ENCODE peak calls at places on chromosomes 13 and 19, in nine cellular contexts. X is fibroblast of mammary gland; A is GM04503; I is epithelial cell of esophagus; Q is effector CD4-positive, alpha-beta T cell; L is stimulated activated CD4-positive, alpha-beta T cell treated with anti-CD3 and anti-CD28 coated beads, Interleukin-4, amount 100 ng/mL, for 4 hours; P is GM12892; K is ureter; D is tibial nerve. N is an unnamed sample.

GRCh38 chr13:99122171-99122570 is 78.5 kb upstream of the UBAC2 start:
- DNase-seq in X (no peak), A (no peak), I (no peak), Q (no peak), L (no peak), P (no peak), K (no peak), D (no peak), N (no peak)

GRCh38 chr19:49447485-49448431 is 3.9 kb downstream of the PIH1D1 start:
- DNase-seq in X (peak), A (no peak), I (peak), Q (no peak), L (no peak), P (no peak), K (no peak), D (no peak), N (no peak)

GRCh38 chr19:10510301-10510802 is 6.9 kb downstream of the S1PR5 start:
- DNase-seq in X (no peak), A (no peak), I (peak), Q (peak), L (peak), P (peak), K (no peak), D (no peak), N (no peak)

GRCh38 chr19:7440188-7440975 is 48.5 kb downstream of the PEX11G start:
- DNase-seq in X (no peak), A (no peak), I (no peak), Q (no peak), L (no peak), P (no peak), K (no peak), D (no peak), N (no peak)

GRCh38 chr13:114049026-114049425 is 75.2 kb upstream of the C13orf46 start:
- DNase-seq in X (no peak), A (no peak), I (no peak), Q (no peak), L (peak), P (peak), K (no peak), D (no peak), N (no peak)

GRCh38 chr13:76667551-76667950 is 218.7 kb downstream of the KCTD12 start:
- DNase-seq in X (peak), A (no peak), I (peak), Q (no peak), L (no peak), P (no peak), K (no peak), D (peak), N (no peak)

GRCh38 chr13:93942016-93942415 is 537.5 kb downstream of the DCT start:
- DNase-seq in X (peak), A (no peak), I (peak), Q (no peak), L (no peak), P (no peak), K (no peak), D (no peak), N (no peak)

GRCh38 chr13:43545317-43545874 is 241.4 kb downstream of the ENOX1 start:
- DNase-seq in X (peak), A (no peak), I (no peak), Q (no peak), L (no peak), P (no peak), K (no peak), D (peak), N (no peak)

GRCh38 chr19:18117692-18118378 is 20.3 kb downstream of the MAST3 start:
- DNase-seq in X (peak), A (no peak), I (peak), Q (peak), L (peak), P (peak), K (peak), D (peak), N (peak)

GRCh38 chr13:57633141-57633949 is 1.8 kb downstream of the PCDH17 start:
- DNase-seq in X (no peak), A (no peak), I (no peak), Q (no peak), L (no peak), P (no peak), K (no peak), D (no peak), N (peak)

GRCh38 chr13:32229443-32229842 is 85.7 kb downstream of the ZAR1L start:
- DNase-seq in X (no peak), A (no peak), I (no peak), Q (no peak), L (no peak), P (no peak), K (no peak), D (no peak), N (no peak)

GRCh38 chr19:12555456-12555930 is 4.2 kb upstream of the ZNF564 start:
- DNase-seq in X (no peak), A (no peak), I (no peak), Q (no peak), L (no peak), P (no peak), K (no peak), D (no peak), N (no peak)

N was measured in cardiac septum.